ENCODE peak calls at places on chromosomes 13 and 19, in four cellular contexts. K, E, O and A are unnamed samples. For H3K4me1, the result is how much of the 10 kb centered on the place peaks cover.

GRCh38 chr13:74529968-74530367 is 395.8 kb upstream of the KLF12 start:
- DNase-seq in O (no peak), K (no peak), E (peak), A (no peak)

GRCh38 chr19:14683439-14683838 is 6.4 kb upstream of the ZNF333 start:
- DNase-seq in K (no peak), E (no peak), O (no peak), A (no peak)

GRCh38 chr13:43596924-43597598 is 189.7 kb downstream of the ENOX1 start:
- DNase-seq in E (no peak), K (no peak), O (no peak), A (no peak)

GRCh38 chr13:23570099-23570926 is at the start of gene TNFRSF19:
- DNase-seq in O (no peak), K (peak), E (peak), A (no peak)

GRCh38 chr13:67410645-67411044 is 180.5 kb upstream of the PCDH9 start:
- DNase-seq in K (no peak), O (no peak), E (no peak), A (no peak)

GRCh38 chr19:7888145-7888825 is at the start of gene LRRC8E:
- DNase-seq in O (no peak), K (peak), E (peak), A (no peak)

GRCh38 chr19:40907968-40908735 is 26.1 kb upstream of the CYP2A7 start:
- DNase-seq in O (no peak), K (no peak), E (no peak), A (peak)

GRCh38 chr13:33275916-33276315 is 9.6 kb downstream of the STARD13 start:
- DNase-seq in E (peak), O (no peak), K (no peak), A (no peak)

GRCh38 chr19:5215431-5215830 is 125.2 kb downstream of the PTPRS start:
- DNase-seq in O (no peak), E (no peak), K (no peak), A (no peak)

GRCh38 chr19:5289060-5289990 is 51.3 kb downstream of the PTPRS start:
- DNase-seq in K (no peak), O (no peak), E (no peak), A (no peak)

GRCh38 chr13:25742220-25742619 is 309.6 kb downstream of the SHISA2 start:
- DNase-seq in O (no peak), E (no peak), K (no peak), A (no peak)

GRCh38 chr19:40533508-40533907 is 43.2 kb upstream of the SHKBP1 start:
- DNase-seq in E (no peak), K (no peak), O (no peak), A (no peak)

GRCh38 chr13:25406377-25406776 is 34.6 kb downstream of the ATP8A2 start:
- DNase-seq in E (no peak), K (no peak), O (no peak), A (no peak)

GRCh38 chr19:46730595-46730994 is 13.7 kb upstream of the PRKD2 start:
- DNase-seq in O (no peak), E (no peak), K (no peak), A (no peak)

DNA sequence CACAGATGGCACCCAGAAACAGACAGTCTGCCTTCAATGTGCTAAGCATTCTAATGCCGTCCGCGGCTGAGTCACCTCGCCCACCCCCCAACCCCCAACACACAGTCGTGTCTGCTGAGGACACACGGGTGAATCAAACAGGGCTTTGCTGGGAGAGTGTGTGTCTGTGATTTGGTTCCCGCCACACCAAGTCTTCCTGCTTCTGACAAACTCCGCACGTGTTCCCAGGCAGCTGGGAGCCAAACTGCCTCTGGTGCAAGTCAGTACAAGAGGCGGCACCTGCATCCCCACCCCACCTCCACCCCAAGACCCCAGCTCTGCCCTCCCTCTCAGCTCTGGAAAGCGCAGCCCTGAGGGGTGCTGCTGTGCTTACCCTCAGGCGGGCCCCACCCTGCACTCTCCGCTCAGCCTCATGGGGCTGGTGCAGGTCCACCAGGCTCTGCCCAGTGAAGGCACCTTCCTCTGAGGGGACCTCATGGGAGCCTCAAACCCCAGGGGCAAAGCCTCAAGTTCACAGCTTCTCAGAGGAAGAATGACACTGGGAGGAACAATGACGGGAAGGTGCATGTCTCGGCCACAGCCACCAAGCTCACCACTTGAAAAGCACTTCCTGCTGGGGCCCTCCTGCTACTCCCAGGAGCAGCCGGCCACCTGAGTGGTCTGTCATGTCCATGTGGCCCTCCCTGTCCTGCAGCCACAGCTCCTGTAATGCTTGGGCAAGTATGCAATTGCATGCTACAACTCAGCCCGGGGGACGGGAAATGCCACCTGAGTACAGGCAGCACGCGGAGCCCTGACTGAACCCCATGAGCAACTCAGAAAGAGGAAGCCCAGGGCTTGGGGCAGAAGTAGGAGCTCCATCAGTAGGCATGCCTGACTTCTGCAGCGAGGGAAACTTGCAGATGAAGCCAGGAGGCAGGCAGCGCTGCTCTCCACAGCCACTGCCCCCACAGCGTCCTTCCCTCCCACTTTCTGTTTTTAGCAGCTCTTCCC is 15.1 kb upstream of the SLC35E1 start:
- DNase-seq in E (peak), O (peak), K (no peak), A (peak)
- H3K4me1 ChIP-seq in E (half or more), O (half or more), K (under half), A (half or more)

DNA sequence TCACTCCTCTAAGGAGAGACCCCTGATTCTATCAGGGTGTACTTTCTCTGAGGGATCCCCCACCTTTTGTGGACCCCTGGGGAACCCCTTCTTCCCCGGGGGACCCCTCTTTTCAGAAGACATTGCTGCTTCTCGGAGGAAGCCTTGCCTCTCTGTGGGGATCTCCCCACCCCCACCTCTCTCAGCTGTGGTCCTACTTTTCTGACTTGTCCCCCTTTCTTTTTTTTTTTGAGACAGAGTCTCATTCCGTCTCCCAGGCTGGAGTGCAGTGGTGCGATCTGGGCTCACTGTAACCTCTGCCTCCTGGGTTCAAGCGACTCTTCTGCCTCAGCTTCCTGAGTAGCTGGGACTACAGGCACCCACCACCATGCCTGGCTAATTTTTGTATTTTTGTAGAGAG is 18.4 kb upstream of the GATAD2A start:
- DNase-seq in O (no peak), K (no peak), E (no peak), A (no peak)
- H3K4me3 ChIP-seq in O (peak), K (peak), E (peak), A (peak)

GRCh38 chr19:48977061-48977460 is 12.0 kb downstream of the FTL start:
- DNase-seq in K (no peak), O (no peak), E (no peak), A (no peak)
- H3K4me1 ChIP-seq in K (under half), O (under half), E (under half), A (under half)

GRCh38 chr13:48220592-48221300 is 12.3 kb upstream of the ITM2B start:
- DNase-seq in K (no peak), E (no peak), O (no peak), A (no peak)

GRCh38 chr13:48223016-48223385 is 10.0 kb upstream of the ITM2B start:
- DNase-seq in E (no peak), O (no peak), K (no peak), A (no peak)

GRCh38 chr13:48216204-48216711 is 16.7 kb upstream of the ITM2B start:
- DNase-seq in E (no peak), K (no peak), O (no peak), A (no peak)

GRCh38 chr13:48222358-48223015 is 10.5 kb upstream of the ITM2B start:
- DNase-seq in E (no peak), K (peak), O (no peak), A (no peak)

DNA sequence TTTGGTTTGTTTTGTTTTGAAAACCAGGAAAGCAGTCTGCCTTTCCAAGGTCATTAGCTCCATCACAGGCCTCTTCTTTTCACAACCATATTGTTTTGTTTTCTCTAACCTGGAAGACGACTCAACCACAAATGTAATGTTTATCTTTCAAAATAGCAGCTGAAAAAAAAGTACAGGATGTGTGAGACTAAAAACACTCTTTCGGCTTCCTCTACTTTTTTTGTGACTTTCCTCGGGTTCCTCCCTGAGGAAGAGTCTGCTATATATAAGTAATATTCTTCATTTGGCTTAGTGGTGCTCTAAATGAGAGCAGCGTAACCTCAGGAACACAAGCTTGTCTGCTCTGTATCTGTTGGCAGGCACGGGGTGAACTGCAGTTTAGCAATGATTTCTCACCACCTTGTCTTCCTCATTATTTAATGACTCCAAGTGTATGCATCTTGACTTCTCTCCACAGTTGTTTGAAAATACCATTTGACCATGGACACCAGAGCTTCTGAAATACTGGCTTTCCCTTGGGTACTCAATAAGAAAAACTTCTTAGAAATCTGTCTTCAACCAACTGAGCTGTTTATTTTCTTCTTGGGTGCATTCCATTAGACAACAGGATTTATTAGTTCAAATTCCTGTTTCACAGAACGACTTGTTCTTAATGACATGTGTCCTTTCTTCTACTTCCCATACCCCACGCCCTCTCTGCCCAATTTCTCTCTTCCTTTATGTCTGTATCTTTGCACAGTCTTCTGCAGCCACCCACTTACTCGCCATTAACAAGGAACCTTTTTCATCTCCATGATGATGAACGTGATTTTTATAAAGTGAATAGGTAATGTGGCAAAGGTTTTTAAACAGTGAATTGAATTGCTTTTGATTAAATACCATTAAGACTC is 11.5 kb upstream of the ITM2B start:
- DNase-seq in E (no peak), O (no peak), K (no peak), A (peak)
- H3K4me3 ChIP-seq in E (no peak), O (peak), K (no peak), A (peak)